ENCODE peak calls at places on chromosomes 4 and X, in six cellular contexts. U is heart left ventricle, O is HFF-Myc, I is tibial nerve, K is fibroblast of pulmonary artery, S is prostate gland. J is an unnamed sample.

GRCh38 chr4:83150563-83151330 is 36.2 kb upstream of the PLAC8 start:
- DNase-seq in K (peak), S (no peak), O (peak), I (no peak), U (no peak), J (no peak)

GRCh38 chr4:6613676-6614651 is 26.5 kb upstream of the MRFAP1 start:
- DNase-seq in U (no peak), K (no peak), I (no peak), S (no peak), O (no peak), J (no peak)

GRCh38 chrX:23783569-23784486 is 855 bp downstream of the SAT1 start:
- DNase-seq in O (no peak), U (no peak), K (peak), S (no peak), I (no peak), J (no peak)

GRCh38 chr4:7872264-7872771 is 67.3 kb downstream of the AFAP1 start:
- DNase-seq in O (peak), S (peak), I (peak), K (peak), U (peak), J (peak)

GRCh38 chr4:173584506-173584905 is 54.5 kb upstream of the HAND2 start:
- DNase-seq in I (no peak), S (no peak), O (no peak), U (no peak), K (no peak), J (no peak)

GRCh38 chr4:89562715-89563114 is 255.1 kb upstream of the GPRIN3 start:
- DNase-seq in U (no peak), S (no peak), O (no peak), K (peak), I (no peak), J (no peak)

GRCh38 chr4:140736669-140737343 is 19.4 kb downstream of the TBC1D9 start:
- DNase-seq in K (no peak), O (no peak), I (no peak), U (no peak), S (no peak), J (no peak)

GRCh38 chr4:156771171-156771837 is 200.3 kb downstream of the PDGFC start:
- DNase-seq in I (no peak), O (peak), U (no peak), S (peak), K (peak), J (peak)

GRCh38 chrX:104347860-104348259 is 93.1 kb upstream of the ESX1 start:
- DNase-seq in O (no peak), K (peak), S (no peak), U (no peak), I (no peak), J (no peak)

GRCh38 chr4:39446842-39447573 is 11.7 kb downstream of the RPL9 start:
- DNase-seq in K (peak), O (no peak), S (peak), I (no peak), U (peak), J (peak)

GRCh38 chrX:40006025-40007017 is 91.4 kb downstream of the BCOR start:
- DNase-seq in O (no peak), S (no peak), K (peak), U (peak), I (no peak), J (no peak)

GRCh38 chr4:117422272-117422671 is 336.9 kb upstream of the TRAM1L1 start:
- DNase-seq in S (no peak), O (no peak), K (no peak), I (no peak), U (no peak), J (no peak)

GRCh38 chr4:169110633-169111032 is 100.6 kb upstream of the CBR4 start:
- DNase-seq in O (no peak), S (no peak), K (no peak), I (no peak), U (no peak), J (no peak)

GRCh38 chr4:146649232-146649631 is 10.5 kb downstream of the POU4F2 start:
- DNase-seq in K (no peak), I (no peak), S (no peak), U (no peak), O (no peak), J (no peak)

GRCh38 chr4:7306986-7307385 is 114.6 kb downstream of the SORCS2 start:
- DNase-seq in S (no peak), U (no peak), O (no peak), I (no peak), K (no peak), J (no peak)

GRCh38 chrX:150482537-150483217 is 85.7 kb upstream of the MTM1 start:
- DNase-seq in K (peak), O (no peak), S (no peak), U (no peak), I (no peak), J (no peak)

GRCh38 chr4:13872145-13872544 is 244.6 kb upstream of the BOD1L1 start:
- DNase-seq in S (no peak), U (no peak), I (no peak), K (no peak), O (no peak), J (no peak)

GRCh38 chrX:107171369-107172102 is 34.7 kb downstream of the NUP62CL start:
- DNase-seq in I (no peak), K (no peak), S (no peak), O (no peak), U (no peak), J (no peak)

GRCh38 chr4:157804986-157805385 is 367.8 kb downstream of the GASK1B start:
- DNase-seq in I (no peak), O (no peak), S (no peak), K (peak), U (no peak), J (peak)

GRCh38 chr4:81392164-81392563 is 79.5 kb downstream of the RASGEF1B start:
- DNase-seq in O (no peak), K (no peak), S (no peak), U (no peak), I (no peak), J (no peak)

GRCh38 chrX:67720344-67720743 is 176.5 kb downstream of the AR start:
- DNase-seq in I (no peak), S (no peak), K (peak), U (no peak), O (no peak), J (no peak)

GRCh38 chr4:176191974-176192373 is 3.4 kb downstream of the SPATA4 start:
- DNase-seq in I (no peak), U (no peak), O (no peak), S (no peak), K (no peak), J (no peak)

GRCh38 chr4:98521486-98521885 is 136.9 kb downstream of the TSPAN5 start:
- DNase-seq in S (no peak), O (no peak), U (no peak), I (no peak), K (peak), J (no peak)

DNA sequence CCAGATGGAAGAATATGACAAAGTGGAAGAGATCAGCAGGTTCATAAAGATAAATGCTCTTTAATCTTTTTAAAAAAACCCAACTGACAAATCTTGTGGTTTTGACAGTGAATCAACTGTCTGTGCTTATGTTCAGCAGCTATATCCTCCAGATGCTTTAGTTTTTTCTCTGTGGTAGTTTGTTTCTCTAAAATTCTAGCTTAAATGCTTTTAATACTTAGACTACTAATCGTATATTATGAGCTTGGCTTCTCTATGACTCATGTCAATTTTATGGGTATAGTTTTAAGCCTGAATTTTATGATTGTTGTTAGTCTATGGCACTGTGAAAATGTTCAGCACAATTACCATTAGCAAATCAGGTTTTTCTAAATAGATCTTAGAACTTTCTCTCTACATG is 13.0 kb downstream of the HHIP start:
- DNase-seq in K (no peak), O (peak), S (no peak), U (no peak), I (no peak), J (no peak)
- H3K4me3 ChIP-seq in K (no peak), O (no peak), S (no peak), U (no peak), I (no peak), J (no peak)

GRCh38 chr4:185587444-185588161 is 52.3 kb upstream of the PDLIM3 start:
- DNase-seq in S (no peak), U (no peak), K (peak), I (no peak), O (no peak), J (no peak)
- H3K4me3 ChIP-seq in S (no peak), U (no peak), K (no peak), I (peak), O (no peak), J (no peak)

GRCh38 chr4:15777697-15778096 is 431 bp upstream of the CD38 start:
- DNase-seq in U (no peak), O (no peak), K (no peak), S (no peak), I (no peak), J (no peak)
- H3K4me3 ChIP-seq in U (peak), O (no peak), K (no peak), S (no peak), I (no peak), J (no peak)

DNA sequence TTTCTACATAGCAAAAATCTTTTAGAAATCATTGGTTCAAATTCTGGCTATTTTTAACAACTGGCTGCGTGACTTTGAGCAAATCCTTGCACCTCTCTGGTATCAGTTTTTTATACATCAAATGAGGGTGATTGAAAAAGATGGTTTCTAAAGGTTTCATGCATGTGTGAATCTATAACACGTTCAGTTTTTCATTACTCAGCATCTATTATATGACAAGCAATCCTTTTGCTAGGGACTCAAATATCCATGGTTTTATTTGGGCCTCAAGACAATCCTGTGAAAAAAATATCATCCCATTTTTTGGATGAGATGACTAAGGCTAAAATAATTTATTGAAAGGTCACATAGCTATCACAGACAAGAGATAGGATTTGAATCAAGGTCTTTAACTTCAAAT is 884 bp downstream of the HEPH start:
- DNase-seq in K (no peak), S (no peak), O (no peak), U (no peak), I (no peak), J (no peak)
- H3K4me3 ChIP-seq in K (peak), S (no peak), O (peak), U (peak), I (peak), J (no peak)

GRCh38 chr4:110477836-110478235 is 1.9 kb downstream of the ENPEP start:
- DNase-seq in K (no peak), S (no peak), O (no peak), U (no peak), I (no peak), J (no peak)

GRCh38 chr4:110484029-110484428 is 8.1 kb downstream of the ENPEP start:
- DNase-seq in U (no peak), O (no peak), I (no peak), K (no peak), S (no peak), J (no peak)

GRCh38 chr4:110483516-110483915 is 7.6 kb downstream of the ENPEP start:
- DNase-seq in I (no peak), O (no peak), S (no peak), K (no peak), U (no peak), J (no peak)

GRCh38 chr4:110480741-110481271 is 4.9 kb downstream of the ENPEP start:
- DNase-seq in I (no peak), S (no peak), O (no peak), U (no peak), K (peak), J (no peak)

GRCh38 chr4:110480031-110480549 is 4.1 kb downstream of the ENPEP start:
- DNase-seq in S (no peak), U (peak), I (no peak), K (peak), O (peak), J (no peak)
- H3K4me3 ChIP-seq in S (no peak), U (peak), I (no peak), K (no peak), O (no peak), J (no peak)

GRCh38 chrX:12972239-12972638 is 2.7 kb upstream of the TMSB4X start:
- DNase-seq in O (no peak), S (no peak), U (no peak), K (no peak), I (no peak), J (no peak)
- H3K4me3 ChIP-seq in O (no peak), S (no peak), U (peak), K (no peak), I (no peak), J (no peak)

GRCh38 chr4:87240341-87240740 is 19.9 kb upstream of the KLHL8 start:
- DNase-seq in U (no peak), S (no peak), I (no peak), O (no peak), K (no peak), J (no peak)
- H3K4me3 ChIP-seq in U (no peak), S (no peak), I (no peak), O (no peak), K (no peak), J (peak)

DNA sequence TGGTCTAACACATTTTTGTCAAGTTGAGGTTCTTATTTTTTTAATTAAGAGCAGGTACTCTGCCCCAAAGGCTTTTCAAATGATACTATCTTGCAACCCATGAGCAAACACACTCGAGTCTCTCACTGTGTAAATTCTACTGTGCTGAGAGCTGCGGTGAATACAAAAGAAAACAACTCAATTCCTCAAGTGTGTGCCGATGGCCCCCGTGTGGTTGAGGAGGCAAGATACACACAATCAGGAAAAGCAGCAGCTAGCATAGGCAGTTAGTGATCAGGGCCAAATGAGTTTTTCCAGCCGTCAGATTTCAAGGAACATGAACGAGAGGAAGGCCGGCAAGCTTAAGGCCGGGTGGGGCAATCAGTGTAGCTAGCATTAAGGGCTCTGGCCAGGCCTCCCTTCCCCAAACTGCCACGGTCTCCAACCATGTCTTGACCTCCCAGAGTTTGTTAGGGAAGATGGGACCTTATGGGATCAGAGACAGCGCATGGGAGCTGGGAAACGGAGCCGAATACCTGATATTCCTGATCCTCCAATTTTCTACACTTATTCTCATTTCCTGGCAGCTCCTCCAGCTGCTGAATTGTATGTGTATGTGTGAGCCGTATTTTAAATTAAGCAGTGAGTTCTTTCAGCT is 59.7 kb downstream of the RTL9 start:
- DNase-seq in K (peak), O (no peak), I (peak), U (peak), S (no peak), J (no peak)
- H3K4me3 ChIP-seq in K (peak), O (peak), I (no peak), U (no peak), S (no peak), J (no peak)

DNA sequence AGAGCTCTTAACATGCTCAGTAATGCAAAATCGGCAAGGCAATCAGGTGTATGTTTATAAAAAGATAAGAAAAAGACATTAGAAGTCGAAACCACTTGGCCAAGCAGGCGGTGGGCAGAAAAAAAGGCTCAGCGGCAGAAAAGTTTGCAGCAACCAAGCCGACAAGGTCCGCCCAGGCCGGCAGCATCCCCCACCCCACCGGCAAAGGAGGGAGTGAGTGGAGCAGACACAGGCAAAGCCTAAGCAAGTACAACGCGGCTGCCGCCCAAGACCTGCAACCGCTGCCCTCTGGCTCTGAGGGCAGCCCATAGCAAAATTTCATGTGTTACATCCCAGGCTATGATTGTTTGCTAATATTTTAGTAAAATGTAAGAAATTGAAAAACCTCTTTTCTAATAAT is 125.4 kb upstream of the ZCCHC13 start:
- DNase-seq in U (no peak), O (no peak), S (no peak), I (no peak), K (no peak), J (no peak)
- H3K4me3 ChIP-seq in U (no peak), O (no peak), S (no peak), I (no peak), K (no peak), J (no peak)